ENCODE peak calls at places on chromosomes 5 and 9, in ten cellular contexts. E is amygdala, J is lower lobe of right lung, S is hypothalamus, G is left colon, R is ELR, Z is adrenal gland, F is uterus, C is SJSA1, N is progenitor cell of endocrine pancreas. H is an unnamed sample.

GRCh38 chr9:137763271-137763955 is 114.2 kb upstream of the CACNA1B start:
- DNase-seq in C (no peak), F (no peak), G (no peak), J (no peak), E (no peak), N (no peak), Z (no peak), S (no peak), R (no peak), H (no peak)

GRCh38 chr5:15290953-15291352 is 209.0 kb upstream of the FBXL7 start:
- DNase-seq in Z (no peak), C (no peak), R (no peak), G (no peak), E (no peak), J (no peak), N (no peak), S (no peak), F (no peak), H (no peak)

GRCh38 chr5:13350754-13351153 is 593.7 kb downstream of the DNAH5 start:
- DNase-seq in S (no peak), G (no peak), Z (no peak), C (no peak), J (no peak), F (no peak), N (no peak), E (no peak), R (peak), H (no peak)

GRCh38 chr5:38414348-38414747 is 142.1 kb downstream of the LIFR start:
- DNase-seq in C (no peak), J (no peak), G (no peak), Z (no peak), E (no peak), F (no peak), S (no peak), N (no peak), R (peak), H (no peak)

GRCh38 chr9:137319976-137320551 is 18.0 kb upstream of the NRARP start:
- DNase-seq in F (no peak), G (no peak), S (no peak), N (no peak), J (no peak), E (no peak), Z (no peak), C (no peak), R (no peak), H (no peak)

GRCh38 chr5:40485021-40485998 is 194.4 kb upstream of the PTGER4 start:
- DNase-seq in Z (no peak), C (no peak), S (no peak), R (no peak), N (no peak), F (no peak), E (no peak), G (no peak), J (no peak), H (no peak)

GRCh38 chr5:126195410-126196100 is 227.7 kb upstream of the GRAMD2B start:
- DNase-seq in E (no peak), S (no peak), Z (no peak), G (no peak), C (peak), R (no peak), F (no peak), J (no peak), N (no peak), H (no peak)

GRCh38 chr5:115884704-115885103 is 43.0 kb downstream of the AP3S1 start:
- DNase-seq in N (no peak), F (no peak), C (no peak), S (no peak), Z (no peak), G (no peak), E (no peak), R (no peak), J (no peak), H (no peak)

GRCh38 chr5:52989025-52989780 is at the start of gene ITGA2:
- DNase-seq in F (peak), C (peak), S (no peak), N (peak), Z (peak), E (peak), G (peak), R (peak), J (peak), H (no peak)

GRCh38 chr9:129432671-129433154 is 188.2 kb downstream of the C9orf50 start:
- DNase-seq in R (no peak), F (no peak), J (no peak), C (no peak), Z (no peak), N (no peak), S (no peak), G (no peak), E (no peak), H (no peak)

GRCh38 chr5:42571626-42571960 is 148.4 kb downstream of the GHR start:
- DNase-seq in S (no peak), N (no peak), E (no peak), F (no peak), R (no peak), J (no peak), C (no peak), G (no peak), Z (no peak), H (no peak)

GRCh38 chr9:117413346-117414219 is 1.3 kb downstream of the ASTN2 start:
- DNase-seq in S (no peak), C (no peak), J (no peak), G (no peak), N (peak), R (no peak), Z (no peak), F (no peak), E (peak), H (no peak)

GRCh38 chr9:135334953-135335460 is 144.6 kb upstream of the PPP1R26 start:
- DNase-seq in C (no peak), S (no peak), J (peak), F (no peak), E (no peak), N (no peak), Z (no peak), R (no peak), G (no peak), H (no peak)

GRCh38 chr9:72583370-72583769 is 62.0 kb downstream of the TMC1 start:
- DNase-seq in E (no peak), S (no peak), Z (no peak), C (no peak), G (no peak), N (no peak), J (no peak), R (no peak), F (no peak), H (no peak)

GRCh38 chr5:61910771-61911170 is 395.2 kb upstream of the KIF2A start:
- DNase-seq in N (no peak), Z (peak), F (no peak), E (no peak), J (no peak), R (no peak), G (no peak), S (no peak), C (no peak), H (no peak)

GRCh38 chr9:88497224-88497623 is 37.8 kb upstream of the NXNL2 start:
- DNase-seq in R (no peak), C (no peak), S (no peak), N (no peak), Z (no peak), G (no peak), J (no peak), F (no peak), E (no peak), H (no peak)

GRCh38 chr5:76942581-76942980 is 10.3 kb upstream of the CRHBP start:
- DNase-seq in Z (no peak), C (no peak), E (no peak), R (peak), G (no peak), S (no peak), J (no peak), N (no peak), F (no peak), H (no peak)

GRCh38 chr5:94690778-94691177 is 72.3 kb downstream of the SLF1 start:
- DNase-seq in F (no peak), G (no peak), J (no peak), C (no peak), N (no peak), R (no peak), E (no peak), S (no peak), Z (no peak), H (no peak)

GRCh38 chr9:132645711-132646110 is 24.1 kb downstream of the DDX31 start:
- DNase-seq in S (no peak), Z (no peak), R (no peak), J (no peak), F (no peak), E (no peak), G (no peak), C (no peak), N (no peak), H (no peak)

H was measured in caudate nucleus.